ENCODE peak calls at places on chromosome 15, in nine cellular contexts. R, M, A, S, J, P, G, F and U are unnamed samples. For H3K4me1, the result is how much of the 10 kb centered on the place peaks cover.

GRCh38 chr15:67652586-67652985 is 110.1 kb downstream of the MAP2K5 start:
- DNase-seq in R (no peak), M (no peak), A (no peak), S (no peak), J (no peak), P (no peak), G (no peak), F (no peak), U (no peak)

GRCh38 chr15:75483961-75484360 is 32.5 kb upstream of the SIN3A start:
- DNase-seq in R (no peak), M (no peak), A (no peak), S (no peak), J (no peak), P (no peak), G (no peak), F (no peak), U (no peak)

GRCh38 chr15:40463886-40464545 is 6.8 kb upstream of the CHST14 start:
- DNase-seq in R (no peak), M (no peak), A (no peak), S (no peak), J (no peak), P (no peak), G (no peak), F (no peak), U (no peak)

GRCh38 chr15:48556159-48556897 is 89.2 kb downstream of the FBN1 start:
- DNase-seq in R (peak), M (no peak), A (no peak), S (no peak), J (no peak), P (no peak), G (no peak), F (no peak), U (no peak)

GRCh38 chr15:44529864-44530604 is 6.9 kb upstream of the EIF3J start:
- DNase-seq in R (no peak), M (no peak), A (no peak), S (no peak), J (no peak), P (no peak), G (no peak), F (no peak), U (no peak)

GRCh38 chr15:34055868-34056595 is 17.0 kb upstream of the AVEN start:
- DNase-seq in R (peak), M (no peak), A (no peak), S (no peak), J (no peak), P (no peak), G (no peak), F (peak), U (no peak)

GRCh38 chr15:83204697-83205096 is 2.9 kb downstream of the HDGFL3 start:
- DNase-seq in R (no peak), M (no peak), A (no peak), S (no peak), J (no peak), P (no peak), G (no peak), F (no peak), U (no peak)

GRCh38 chr15:56425276-56425675 is 39.7 kb downstream of the MNS1 start:
- DNase-seq in R (no peak), M (no peak), A (no peak), S (no peak), J (no peak), P (no peak), G (no peak), F (no peak), U (no peak)

GRCh38 chr15:36954486-36954885 is 145.9 kb downstream of the MEIS2 start:
- DNase-seq in R (peak), M (no peak), A (no peak), S (no peak), J (no peak), P (no peak), G (no peak), F (peak), U (no peak)

GRCh38 chr15:43958894-43959330 is 132.1 kb downstream of the WDR76 start:
- DNase-seq in R (peak), M (no peak), A (no peak), S (no peak), J (no peak), P (no peak), G (no peak), F (peak), U (no peak)

GRCh38 chr15:49370782-49371181 is 52.3 kb upstream of the FGF7 start:
- DNase-seq in R (peak), M (no peak), A (no peak), S (no peak), J (no peak), P (no peak), G (no peak), F (peak), U (no peak)

GRCh38 chr15:33040501-33040900 is 154.0 kb downstream of the FMN1 start:
- DNase-seq in R (peak), M (no peak), A (no peak), S (no peak), J (no peak), P (no peak), G (no peak), F (no peak), U (no peak)

GRCh38 chr15:73959012-73959581 is 32.8 kb downstream of the LOXL1 start:
- DNase-seq in R (no peak), M (peak), A (no peak), S (no peak), J (no peak), P (peak), G (no peak), F (peak), U (no peak)

GRCh38 chr15:66808181-66808824 is 106.3 kb downstream of the SMAD6 start:
- DNase-seq in R (no peak), M (no peak), A (no peak), S (no peak), J (no peak), P (peak), G (no peak), F (no peak), U (no peak)

GRCh38 chr15:71385469-71385868 is 270.2 kb downstream of the THSD4 start:
- DNase-seq in R (no peak), M (no peak), A (no peak), S (no peak), J (no peak), P (no peak), G (no peak), F (no peak), U (no peak)

GRCh38 chr15:94587071-94587470 is 355.7 kb downstream of the MCTP2 start:
- DNase-seq in R (no peak), M (no peak), A (no peak), S (no peak), J (no peak), P (no peak), G (no peak), F (no peak), U (no peak)

GRCh38 chr15:76533995-76534394 is 197.4 kb downstream of the ISL2 start:
- DNase-seq in R (peak), M (no peak), A (no peak), S (no peak), J (no peak), P (no peak), G (no peak), F (no peak), U (no peak)

GRCh38 chr15:29126208-29126536 is 143.4 kb downstream of the NSMCE3 start:
- DNase-seq in R (no peak), M (peak), A (no peak), S (no peak), J (peak), P (no peak), G (no peak), F (no peak), U (no peak)

GRCh38 chr15:99306694-99307338 is 55.5 kb downstream of the LRRC28 start:
- DNase-seq in R (peak), M (no peak), A (peak), S (no peak), J (no peak), P (no peak), G (peak), F (no peak), U (no peak)

GRCh38 chr15:51801391-51801835 is 28.0 kb upstream of the TMOD3 start:
- DNase-seq in R (peak), M (no peak), A (no peak), S (peak), J (no peak), P (no peak), G (no peak), F (peak), U (no peak)

GRCh38 chr15:49135893-49136292 is 19.5 kb downstream of the COPS2 start:
- DNase-seq in R (peak), M (no peak), A (no peak), S (no peak), J (no peak), P (no peak), G (no peak), F (peak), U (no peak)

GRCh38 chr15:33985287-33985686 is 17.0 kb downstream of the CHRM5 start:
- DNase-seq in R (peak), M (no peak), A (no peak), S (no peak), J (no peak), P (no peak), G (no peak), F (no peak), U (no peak)

GRCh38 chr15:49865925-49866757 is 245.3 kb downstream of the DTWD1 start:
- DNase-seq in R (no peak), M (no peak), A (no peak), S (no peak), J (no peak), P (no peak), G (no peak), F (peak), U (no peak)

GRCh38 chr15:70922119-70922518 is 29.5 kb downstream of the LRRC49 start:
- DNase-seq in R (no peak), M (no peak), A (no peak), S (no peak), J (no peak), P (no peak), G (no peak), F (no peak), U (no peak)

GRCh38 chr15:51589881-51590570 is 32.5 kb downstream of the DMXL2 start:
- DNase-seq in R (no peak), M (no peak), A (no peak), S (no peak), J (no peak), P (no peak), G (no peak), F (no peak), U (no peak)

GRCh38 chr15:83153288-83153687 is 45.8 kb downstream of the TM6SF1 start:
- DNase-seq in R (peak), M (no peak), A (no peak), S (no peak), J (no peak), P (no peak), G (no peak), F (peak), U (no peak)

GRCh38 chr15:34812369-34812768 is 17.0 kb upstream of the ACTC1 start:
- DNase-seq in R (peak), M (no peak), A (no peak), S (no peak), J (no peak), P (no peak), G (no peak), F (no peak), U (no peak)

GRCh38 chr15:79168922-79169322 is 78.3 kb upstream of the RASGRF1 start:
- DNase-seq in R (no peak), M (no peak), A (no peak), S (no peak), J (no peak), P (no peak), G (no peak), F (peak), U (no peak)

GRCh38 chr15:71203573-71204444 is 88.5 kb downstream of the THSD4 start:
- DNase-seq in R (peak), M (no peak), A (no peak), S (no peak), J (no peak), P (no peak), G (no peak), F (no peak), U (no peak)

GRCh38 chr15:32698773-32699390 is 18.9 kb upstream of the GREM1 start:
- DNase-seq in R (peak), M (no peak), A (no peak), S (no peak), J (no peak), P (no peak), G (no peak), F (no peak), U (no peak)

GRCh38 chr15:62164500-62165028 is 521 bp downstream of the C2CD4B start:
- DNase-seq in R (no peak), M (no peak), A (no peak), S (peak), J (peak), P (no peak), G (peak), F (no peak), U (no peak)

GRCh38 chr15:40282144-40282869 is 557 bp downstream of the ANKRD63 start:
- DNase-seq in R (no peak), M (no peak), A (no peak), S (no peak), J (peak), P (no peak), G (peak), F (peak), U (peak)

GRCh38 chr15:26838742-26839460 is 28.0 kb upstream of the GABRA5 start:
- DNase-seq in R (no peak), M (no peak), A (no peak), S (no peak), J (peak), P (no peak), G (no peak), F (peak), U (no peak)

GRCh38 chr15:43274136-43274535 is 7.4 kb upstream of the TGM5 start:
- DNase-seq in R (no peak), M (no peak), A (peak), S (peak), J (no peak), P (no peak), G (peak), F (peak), U (no peak)

GRCh38 chr15:69626095-69627066 is 173.8 kb downstream of the RPLP1 start:
- DNase-seq in R (no peak), M (no peak), A (no peak), S (no peak), J (no peak), P (no peak), G (no peak), F (no peak), U (no peak)

GRCh38 chr15:83973816-83974215 is 261.8 kb upstream of the GOLGA6L4 start:
- DNase-seq in R (peak), M (no peak), A (no peak), S (no peak), J (no peak), P (no peak), G (no peak), F (peak), U (no peak)

GRCh38 chr15:101121511-101122090 is 130.2 kb downstream of the CHSY1 start:
- DNase-seq in R (peak), M (peak), A (peak), S (peak), J (peak), P (peak), G (peak), F (peak), U (no peak)

GRCh38 chr15:57580866-57581265 is 10.8 kb upstream of the MYZAP start:
- DNase-seq in R (no peak), M (no peak), A (no peak), S (no peak), J (no peak), P (no peak), G (peak), F (no peak), U (no peak)
- H3K4me1 ChIP-seq in R (under half), M (under half), A (under half), S (under half), J (under half), P (under half), G (under half), F (under half), U (under half)

DNA sequence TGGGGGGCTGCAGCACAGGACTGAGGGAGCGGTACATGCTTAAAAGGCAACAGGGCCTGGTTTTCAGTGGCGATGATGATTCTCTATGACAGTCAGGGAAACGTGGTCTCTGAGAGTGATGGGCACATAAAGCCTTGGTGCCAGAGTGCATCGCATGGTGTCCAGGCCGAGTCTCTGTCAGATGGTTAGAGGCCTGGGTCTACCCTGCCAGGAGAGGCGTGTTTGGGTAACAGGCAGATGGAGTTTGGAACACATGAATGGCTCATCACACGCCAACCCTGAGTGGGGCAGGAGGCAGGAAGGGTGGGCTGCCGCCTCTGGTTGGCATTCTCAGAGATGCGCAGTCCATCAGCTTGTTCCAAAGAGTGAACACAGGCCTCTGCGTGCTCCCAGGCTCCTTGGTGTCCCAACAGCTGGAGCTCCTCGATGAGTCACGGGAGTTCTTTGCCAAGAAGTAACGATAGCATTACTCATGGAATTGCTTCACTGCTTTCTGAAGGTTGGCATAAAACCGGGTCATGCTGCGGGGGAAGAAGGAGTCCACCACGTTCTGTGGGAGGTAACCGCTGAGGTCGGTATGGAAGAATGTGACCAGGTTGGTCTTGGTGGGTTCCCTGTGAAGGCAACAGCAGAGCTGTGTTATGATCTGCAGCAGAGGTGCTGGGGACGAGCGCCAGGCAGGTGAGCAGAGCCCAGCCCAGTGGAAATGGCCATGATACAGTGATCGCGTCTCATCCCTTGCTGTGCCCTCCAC is 11.0 kb downstream of the STARD5 start:
- DNase-seq in R (peak), M (peak), A (peak), S (peak), J (peak), P (peak), G (peak), F (peak), U (no peak)
- H3K27ac ChIP-seq in R (peak), M (peak), A (peak), S (peak), J (peak), P (peak), G (no peak), F (peak), U (no peak)

DNA sequence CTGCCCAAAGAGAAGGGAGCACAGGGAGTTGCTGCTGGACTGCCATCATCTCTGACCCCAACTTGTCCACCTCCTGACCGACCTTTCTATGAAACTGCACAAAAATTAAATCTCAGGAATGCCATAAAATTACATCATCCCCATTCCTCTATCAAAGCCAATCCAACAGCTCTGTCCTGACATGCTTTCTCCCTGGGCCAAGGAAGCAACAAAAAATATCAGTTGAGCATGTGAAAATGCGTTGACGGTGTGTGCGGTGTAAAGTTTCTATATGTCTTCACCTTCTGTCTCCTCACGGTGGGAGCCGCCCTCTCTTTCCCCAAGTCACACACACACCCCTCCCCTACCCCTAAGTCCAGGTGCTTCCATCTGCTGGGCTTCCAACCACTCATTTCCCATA is 3.6 kb upstream of the ZNF774 start:
- DNase-seq in R (no peak), M (no peak), A (no peak), S (no peak), J (no peak), P (no peak), G (no peak), F (no peak), U (no peak)
- H3K4me3 ChIP-seq in R (no peak), M (no peak), A (no peak), S (no peak), J (no peak), P (no peak), G (no peak), F (no peak), U (no peak)

DNA sequence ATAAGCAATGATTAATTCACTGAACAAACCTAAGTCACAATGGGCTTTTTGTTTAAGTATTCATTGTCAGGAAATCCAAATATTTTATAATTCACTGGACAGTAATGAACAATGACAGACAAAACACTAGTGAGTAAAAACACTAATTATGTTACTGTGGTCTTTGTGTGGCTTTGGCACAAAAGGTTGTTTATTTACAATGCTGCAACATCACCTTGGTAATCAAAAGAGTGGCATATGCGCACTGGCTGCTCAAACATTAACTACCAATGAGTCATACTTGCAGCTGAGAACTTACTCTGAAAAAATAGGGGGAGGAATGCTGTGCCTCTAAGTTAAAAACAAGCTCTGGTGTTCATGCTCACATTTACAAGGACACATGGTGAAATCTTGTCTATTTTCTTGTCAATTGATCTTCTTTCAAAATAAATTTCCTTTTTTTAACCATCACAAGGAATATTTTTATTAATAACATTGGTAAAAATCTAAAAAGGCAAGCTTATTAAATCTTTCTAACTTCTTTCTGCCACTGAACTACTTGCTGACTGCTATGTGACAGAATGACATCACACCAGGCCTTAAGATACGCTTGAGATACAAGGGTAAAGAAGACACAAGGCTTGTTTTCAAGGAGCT is 85.2 kb upstream of the PPIB start:
- DNase-seq in R (peak), M (no peak), A (no peak), S (no peak), J (no peak), P (no peak), G (peak), F (peak), U (no peak)
- H3K4me1 ChIP-seq in R (under half), M (under half), A (under half), S (under half), J (under half), P (under half), G (under half), F (half or more), U (under half)

GRCh38 chr15:85598718-85599398 is 195.9 kb downstream of the KLHL25 start:
- DNase-seq in R (no peak), M (no peak), A (no peak), S (no peak), J (no peak), P (no peak), G (no peak), F (no peak), U (no peak)

GRCh38 chr15:85598203-85598602 is 196.5 kb downstream of the KLHL25 start:
- DNase-seq in R (no peak), M (no peak), A (no peak), S (no peak), J (no peak), P (no peak), G (no peak), F (no peak), U (no peak)

GRCh38 chr15:85595804-85596536 is 198.8 kb downstream of the KLHL25 start:
- DNase-seq in R (peak), M (no peak), A (no peak), S (no peak), J (no peak), P (no peak), G (no peak), F (peak), U (no peak)

GRCh38 chr15:85600001-85600400 is 194.7 kb downstream of the KLHL25 start:
- DNase-seq in R (no peak), M (no peak), A (no peak), S (no peak), J (no peak), P (no peak), G (no peak), F (no peak), U (no peak)

GRCh38 chr15:85597155-85597815 is 197.4 kb downstream of the KLHL25 start:
- DNase-seq in R (no peak), M (no peak), A (no peak), S (no peak), J (no peak), P (no peak), G (no peak), F (no peak), U (no peak)
- H3K27ac ChIP-seq in R (no peak), M (no peak), A (no peak), S (peak), J (peak), P (no peak), G (no peak), F (no peak), U (no peak)

GRCh38 chr15:77572186-77572585 is 60.5 kb downstream of the LINGO1 start:
- DNase-seq in R (no peak), M (no peak), A (no peak), S (no peak), J (peak), P (no peak), G (no peak), F (no peak), U (no peak)
- H3K4me3 ChIP-seq in R (no peak), M (no peak), A (no peak), S (no peak), J (no peak), P (no peak), G (no peak), F (no peak), U (no peak)

GRCh38 chr15:41562784-41563198 is 3.8 kb downstream of the TYRO3 start:
- DNase-seq in R (peak), M (no peak), A (no peak), S (no peak), J (no peak), P (no peak), G (no peak), F (no peak), U (no peak)
- H3K4me1 ChIP-seq in R (under half), M (under half), A (under half), S (under half), J (under half), P (under half), G (under half), F (under half), U (under half)